ENCODE peak calls at places on chromosome 18, in eight cellular contexts. U, C, X, I, Q, Y, K and D are unnamed samples.

GRCh38 chr18:58337688-58338087 is 291.2 kb downstream of the ALPK2 start:
- DNase-seq in Q (no peak), C (no peak), U (no peak), X (no peak), K (no peak), Y (no peak), I (no peak), D (no peak)

GRCh38 chr18:26091047-26091630 is 726 bp upstream of the SS18 start:
- DNase-seq in K (no peak), Q (no peak), X (peak), Y (peak), I (no peak), C (peak), U (no peak), D (no peak)

GRCh38 chr18:74831571-74832250 is 234.0 kb downstream of the ZNF407 start:
- DNase-seq in I (peak), Y (no peak), U (peak), Q (no peak), C (no peak), X (no peak), K (no peak), D (no peak)

GRCh38 chr18:58894937-58895336 is 30.3 kb downstream of the ZNF532 start:
- DNase-seq in Q (no peak), U (no peak), C (no peak), Y (no peak), K (no peak), I (no peak), X (peak), D (no peak)

GRCh38 chr18:47184419-47185050 is 8.4 kb upstream of the IER3IP1 start:
- DNase-seq in K (peak), I (peak), X (no peak), Y (peak), C (no peak), U (peak), Q (no peak), D (no peak)

GRCh38 chr18:79326413-79327198 is 69.1 kb upstream of the NFATC1 start:
- DNase-seq in I (peak), Q (no peak), K (no peak), C (no peak), X (no peak), Y (no peak), U (no peak), D (no peak)

GRCh38 chr18:58638446-58638845 is 9.6 kb upstream of the ALPK2 start:
- DNase-seq in U (no peak), K (no peak), I (no peak), X (no peak), C (peak), Q (no peak), Y (no peak), D (no peak)

GRCh38 chr18:79068299-79068945 is 772 bp upstream of the ATP9B start:
- DNase-seq in U (no peak), C (no peak), Q (peak), X (peak), I (peak), K (no peak), Y (no peak), D (no peak)

GRCh38 chr18:47911877-47912276 is 18.6 kb downstream of the SMAD2 start:
- DNase-seq in C (no peak), Q (no peak), U (no peak), Y (no peak), I (no peak), X (no peak), K (no peak), D (no peak)

GRCh38 chr18:49096021-49096420 is 145.3 kb upstream of the SMAD7 start:
- DNase-seq in X (no peak), K (no peak), Y (no peak), Q (no peak), U (no peak), I (peak), C (no peak), D (no peak)

GRCh38 chr18:78090584-78090983 is 840.9 kb downstream of the GALR1 start:
- DNase-seq in K (no peak), Y (no peak), C (no peak), U (no peak), Q (no peak), I (no peak), X (no peak), D (no peak)

GRCh38 chr18:61892683-61893303 is at the start of gene RNF152:
- DNase-seq in C (no peak), U (no peak), K (no peak), X (no peak), Y (peak), I (peak), Q (peak), D (peak)

GRCh38 chr18:76709659-76710645 is 112.4 kb upstream of the ZNF236 start:
- DNase-seq in C (peak), K (peak), Q (peak), Y (peak), U (peak), I (peak), X (peak), D (peak)

GRCh38 chr18:32310119-32310518 is 120.3 kb downstream of the MEP1B start:
- DNase-seq in Y (no peak), C (no peak), U (no peak), Q (no peak), I (peak), K (no peak), X (no peak), D (no peak)

GRCh38 chr18:64019922-64020756 is 50.3 kb downstream of the SERPINB8 start:
- DNase-seq in U (no peak), C (no peak), I (no peak), Y (peak), X (no peak), K (no peak), Q (no peak), D (no peak)

GRCh38 chr18:25016666-25017065 is 335.3 kb downstream of the ZNF521 start:
- DNase-seq in X (no peak), U (no peak), I (no peak), Y (no peak), K (no peak), C (no peak), Q (no peak), D (no peak)

GRCh38 chr18:3454365-3455089 is 4.6 kb downstream of the TGIF1 start:
- DNase-seq in K (peak), X (no peak), C (peak), Q (peak), U (peak), I (peak), Y (peak), D (peak)

GRCh38 chr18:56060967-56061541 is 473.1 kb upstream of the TCF4 start:
- DNase-seq in X (no peak), Y (no peak), Q (no peak), U (no peak), C (no peak), I (no peak), K (no peak), D (no peak)

GRCh38 chr18:78390985-78391384 is 588.6 kb upstream of the SALL3 start:
- DNase-seq in X (no peak), C (no peak), K (no peak), Q (no peak), U (no peak), I (no peak), Y (no peak), D (no peak)

GRCh38 chr18:61575419-61575818 is 242.2 kb downstream of the CDH20 start:
- DNase-seq in I (no peak), U (no peak), C (no peak), K (no peak), Y (no peak), X (no peak), Q (no peak), D (no peak)

GRCh38 chr18:77559274-77559910 is 309.7 kb downstream of the GALR1 start:
- DNase-seq in C (no peak), K (no peak), I (peak), U (no peak), Q (no peak), Y (no peak), X (no peak), D (no peak)

GRCh38 chr18:6941988-6942387 is 175.6 kb downstream of the LAMA1 start:
- DNase-seq in X (no peak), K (no peak), U (no peak), Y (peak), Q (no peak), C (no peak), I (no peak), D (no peak)

GRCh38 chr18:48996041-48996440 is 45.3 kb upstream of the SMAD7 start:
- DNase-seq in Y (no peak), C (no peak), Q (no peak), X (no peak), I (no peak), K (no peak), U (no peak), D (no peak)

GRCh38 chr18:79454034-79454735 is 58.5 kb downstream of the NFATC1 start:
- DNase-seq in X (peak), I (peak), K (no peak), C (no peak), Y (no peak), U (no peak), Q (no peak), D (no peak)

GRCh38 chr18:44325903-44326650 is 354.6 kb upstream of the SETBP1 start:
- DNase-seq in C (peak), I (peak), K (peak), Y (peak), X (peak), U (peak), Q (peak), D (no peak)

GRCh38 chr18:79577451-79578395 is 101.9 kb upstream of the CTDP1 start:
- DNase-seq in U (no peak), K (no peak), Y (no peak), I (peak), Q (no peak), X (peak), C (no peak), D (no peak)

GRCh38 chr18:73950116-73950705 is 197.4 kb downstream of the FBXO15 start:
- DNase-seq in Y (no peak), I (no peak), X (no peak), Q (no peak), C (no peak), U (peak), K (no peak), D (no peak)

GRCh38 chr18:48539406-48540328 is 836 bp downstream of the CTIF start:
- DNase-seq in I (peak), Y (peak), Q (peak), K (peak), C (peak), X (peak), U (peak), D (peak)

GRCh38 chr18:8478166-8478967 is 130.9 kb upstream of the RAB12 start:
- DNase-seq in Q (peak), Y (peak), K (peak), U (peak), I (peak), C (peak), X (peak), D (peak)

GRCh38 chr18:73614812-73615211 is 532.8 kb downstream of the FBXO15 start:
- DNase-seq in Y (no peak), I (peak), Q (no peak), K (peak), U (peak), C (no peak), X (no peak), D (no peak)

GRCh38 chr18:37673196-37673595 is 107.6 kb upstream of the CELF4 start:
- DNase-seq in Y (no peak), U (no peak), K (no peak), Q (no peak), C (no peak), X (no peak), I (no peak), D (no peak)

GRCh38 chr18:35948080-35948479 is 24.4 kb upstream of the RMP24 start:
- DNase-seq in I (no peak), K (no peak), C (no peak), X (no peak), Q (no peak), U (no peak), Y (no peak), D (no peak)

GRCh38 chr18:9364242-9364641 is 29.7 kb downstream of the TWSG1 start:
- DNase-seq in I (no peak), Q (no peak), Y (no peak), U (no peak), C (no peak), X (no peak), K (no peak), D (no peak)

GRCh38 chr18:55265916-55266488 is 306.7 kb upstream of the CCDC68 start:
- DNase-seq in Q (no peak), U (peak), Y (no peak), X (no peak), I (peak), C (no peak), K (no peak), D (no peak)

GRCh38 chr18:43422483-43422882 is 145.2 kb upstream of the SYT4 start:
- DNase-seq in Q (peak), C (no peak), X (no peak), U (no peak), Y (no peak), I (peak), K (no peak), D (no peak)

GRCh38 chr18:75052475-75052874 is 156.5 kb downstream of the PTGR3 start:
- DNase-seq in Q (no peak), U (no peak), Y (no peak), C (no peak), K (no peak), I (no peak), X (no peak), D (no peak)